ENCODE peak calls at places on chromosomes 13 and 19, in six cellular contexts. L, E, Q, X, V and O are unnamed samples.

GRCh38 chr19:5563941-5564612 is 3.7 kb downstream of the TINCR start:
- DNase-seq in V (no peak), Q (no peak), E (no peak), L (no peak), X (no peak), O (no peak)

GRCh38 chr19:39643591-39643990 is 12.1 kb upstream of the LGALS16 start:
- DNase-seq in X (no peak), L (no peak), E (no peak), Q (no peak), V (no peak), O (no peak)

GRCh38 chr19:48835734-48836088 is 580 bp downstream of the HSD17B14 start:
- DNase-seq in E (peak), V (peak), Q (peak), X (peak), L (peak), O (peak)

GRCh38 chr19:50481351-50482149 is 4.9 kb upstream of the GARIN5A start:
- DNase-seq in E (no peak), L (no peak), Q (no peak), V (no peak), X (no peak), O (no peak)

GRCh38 chr13:26473571-26474230 is 83.8 kb upstream of the WASF3 start:
- DNase-seq in L (no peak), X (no peak), Q (no peak), E (no peak), V (no peak), O (no peak)

GRCh38 chr13:35963982-35964665 is 167.1 kb downstream of the DCLK1 start:
- DNase-seq in X (no peak), Q (no peak), V (peak), L (no peak), E (no peak), O (no peak)

GRCh38 chr19:16544468-16545231 is 2.4 kb upstream of the CHERP start:
- DNase-seq in X (no peak), Q (no peak), V (no peak), L (no peak), E (no peak), O (no peak)

GRCh38 chr19:56301152-56301551 is 13.5 kb downstream of the ZSCAN5A start:
- DNase-seq in V (no peak), L (no peak), X (no peak), E (no peak), Q (no peak), O (no peak)

GRCh38 chr13:59776924-59777690 is 386.6 kb downstream of the DIAPH3 start:
- DNase-seq in L (no peak), X (peak), E (no peak), V (peak), Q (no peak), O (no peak)

GRCh38 chr19:40247178-40247577 is 20.7 kb upstream of the CCNP start:
- DNase-seq in Q (no peak), L (no peak), X (no peak), E (no peak), V (no peak), O (no peak)

GRCh38 chr13:44497801-44498200 is 78.3 kb downstream of the TSC22D1 start:
- DNase-seq in X (no peak), E (no peak), Q (no peak), L (no peak), V (no peak), O (no peak)

GRCh38 chr13:63044617-63045016 is 1629.0 kb upstream of the PCDH20 start:
- DNase-seq in Q (no peak), E (no peak), L (no peak), X (no peak), V (no peak), O (no peak)

GRCh38 chr13:94612050-94612449 is 10.4 kb downstream of the GPR180 start:
- DNase-seq in V (no peak), Q (no peak), E (no peak), L (no peak), X (no peak), O (no peak)

GRCh38 chr13:19604306-19604705 is 29.2 kb upstream of the MPHOSPH8 start:
- DNase-seq in Q (no peak), L (no peak), V (no peak), X (no peak), E (no peak), O (no peak)

GRCh38 chr13:30126903-30127428 is 180.4 kb downstream of the KATNAL1 start:
- DNase-seq in Q (no peak), L (no peak), X (no peak), V (peak), E (no peak), O (no peak)

GRCh38 chr13:45119469-45119989 is 781 bp upstream of the GTF2F2 start:
- DNase-seq in L (peak), X (no peak), E (no peak), V (peak), Q (no peak), O (peak)

GRCh38 chr19:4748589-4748988 is 24.9 kb upstream of the DPP9 start:
- DNase-seq in L (no peak), Q (no peak), V (no peak), E (no peak), X (no peak), O (no peak)

GRCh38 chr19:35436477-35437141 is 11.4 kb upstream of the FFAR2 start:
- DNase-seq in E (no peak), V (peak), Q (no peak), L (no peak), X (no peak), O (peak)

GRCh38 chr19:14155371-14155770 is 19.0 kb upstream of the ASF1B start:
- DNase-seq in L (no peak), X (no peak), V (no peak), E (no peak), Q (no peak), O (no peak)

GRCh38 chr13:34733720-34734119 is 208.3 kb upstream of the NBEA start:
- DNase-seq in Q (no peak), L (no peak), V (peak), X (no peak), E (no peak), O (no peak)

GRCh38 chr19:27986299-27986698 is 1226.7 kb downstream of the UQCRFS1 start:
- DNase-seq in V (no peak), L (no peak), X (no peak), E (no peak), Q (no peak), O (no peak)

GRCh38 chr13:110486061-110486780 is 75.3 kb downstream of the RAB20 start:
- DNase-seq in Q (no peak), X (no peak), E (no peak), V (no peak), L (no peak), O (no peak)

GRCh38 chr13:77466757-77467156 is 68.7 kb upstream of the SCEL start:
- DNase-seq in V (no peak), L (no peak), X (no peak), E (no peak), Q (no peak), O (no peak)

GRCh38 chr13:104875008-104875762 is 1660.3 kb downstream of the EFNB2 start:
- DNase-seq in X (no peak), Q (no peak), V (no peak), E (no peak), L (no peak), O (no peak)